ENCODE peak calls at places on chromosomes 2 and 18, in seven cellular contexts. A, X, V, M, H, N and C are unnamed samples.

GRCh38 chr2:67514515-67514914 is 117.4 kb downstream of the ETAA1 start:
- DNase-seq in A (peak; percentile 62), X (no peak), V (no peak), M (no peak), H (no peak), N (peak; percentile 94), C (no peak)

GRCh38 chr2:8168876-8169275 is 513.0 kb upstream of the ID2 start:
- DNase-seq in A (no peak), X (no peak), V (no peak), M (no peak), H (no peak), N (peak; percentile 25), C (no peak)

GRCh38 chr2:240464514-240465241 is 29.2 kb downstream of the GPC1 start:
- DNase-seq in A (no peak), X (no peak), V (no peak), M (no peak), H (no peak), N (no peak), C (no peak)

GRCh38 chr18:77254711-77255110 is 5.1 kb downstream of the GALR1 start:
- DNase-seq in A (no peak), X (no peak), V (no peak), M (no peak), H (no peak), N (no peak), C (no peak)

GRCh38 chr18:77067315-77068061 is 65.1 kb downstream of the MBP start:
- DNase-seq in A (peak; percentile 86), X (no peak), V (no peak), M (peak; percentile 90), H (no peak), N (peak; percentile 96), C (no peak)

GRCh38 chr2:128276878-128277675 is 41.6 kb downstream of the HS6ST1 start:
- DNase-seq in A (no peak), X (no peak), V (no peak), M (no peak), H (no peak), N (no peak), C (no peak)

GRCh38 chr18:62131305-62131909 is 55.4 kb downstream of the PIGN start:
- DNase-seq in A (peak; percentile 74), X (peak; percentile 38), V (peak; percentile 58), M (peak; percentile 10), H (peak; percentile 50), N (peak; percentile 76), C (peak; percentile 18)

GRCh38 chr2:239436669-239437325 is 36.0 kb upstream of the HDAC4 start:
- DNase-seq in A (no peak), X (no peak), V (no peak), M (no peak), H (no peak), N (no peak), C (no peak)

GRCh38 chr2:46653539-46653938 is 174.2 kb downstream of the TMEM247 start:
- DNase-seq in A (no peak), X (no peak), V (no peak), M (no peak), H (no peak), N (peak; percentile 71), C (no peak)

GRCh38 chr18:22040527-22040926 is 128.9 kb upstream of the GATA6 start:
- DNase-seq in A (no peak), X (no peak), V (no peak), M (no peak), H (no peak), N (no peak), C (no peak)

GRCh38 chr18:50631831-50632285 is 72.0 kb downstream of the MAPK4 start:
- DNase-seq in A (no peak), X (no peak), V (no peak), M (no peak), H (no peak), N (no peak), C (no peak)
- H3K27ac ChIP-seq in A (no peak overlapping the region), X (no peak overlapping the region), V (no peak overlapping the region), M (no peak overlapping the region), H (no peak overlapping the region), N (no peak overlapping the region), C (no peak overlapping the region)

GRCh38 chr2:191881982-191882816 is 35.3 kb upstream of the CAVIN2 start:
- DNase-seq in A (no peak), X (no peak), V (no peak), M (no peak), H (no peak), N (no peak), C (no peak)
- H3K27ac ChIP-seq in A (no peak overlapping the region), X (no peak overlapping the region), V (no peak overlapping the region), M (no peak overlapping the region), H (no peak overlapping the region), N (no peak overlapping the region), C (no peak overlapping the region)

DNA sequence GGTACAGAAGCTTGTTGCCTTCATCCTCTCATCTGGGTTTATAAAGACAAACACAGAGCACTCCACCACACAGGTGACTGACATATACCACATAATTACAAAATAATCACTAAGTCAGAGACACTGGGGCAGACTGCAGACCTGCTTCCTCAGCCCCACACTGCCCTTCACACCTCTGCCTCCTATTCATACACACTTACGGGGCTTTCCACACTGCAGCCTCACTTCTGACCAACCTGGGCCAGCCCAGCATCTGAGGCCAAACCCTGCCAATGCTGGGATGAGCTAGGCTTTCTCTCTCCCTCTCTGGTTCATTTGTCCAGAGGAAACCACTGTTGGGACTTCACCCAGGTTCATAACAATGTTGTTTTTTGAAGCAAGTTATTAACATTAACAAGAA is 4.5 kb downstream of the EMX1 start:
- DNase-seq in A (no peak), X (no peak), V (no peak), M (no peak), H (no peak), N (no peak), C (no peak)
- H3K27ac ChIP-seq in A (no peak overlapping the region), X (no peak overlapping the region), V (no peak overlapping the region), M (no peak overlapping the region), H (no peak overlapping the region), N (no peak overlapping the region), C (no peak overlapping the region)

GRCh38 chr2:23777857-23778256 is 149.1 kb downstream of the ATAD2B start:
- DNase-seq in A (no peak), X (no peak), V (no peak), M (no peak), H (no peak), N (no peak), C (no peak)

GRCh38 chr2:23769364-23769763 is 157.6 kb downstream of the ATAD2B start:
- DNase-seq in A (no peak), X (no peak), V (no peak), M (no peak), H (no peak), N (peak; percentile 75), C (no peak)

GRCh38 chr2:23767871-23768611 is 158.9 kb downstream of the ATAD2B start:
- DNase-seq in A (no peak), X (peak; percentile 62), V (no peak), M (no peak), H (no peak), N (no peak), C (no peak)

GRCh38 chr2:23776021-23776420 is 150.9 kb downstream of the ATAD2B start:
- DNase-seq in A (no peak), X (no peak), V (no peak), M (no peak), H (no peak), N (no peak), C (no peak)

GRCh38 chr2:23772684-23773083 is 154.2 kb downstream of the ATAD2B start:
- DNase-seq in A (no peak), X (no peak), V (no peak), M (no peak), H (peak; percentile 62), N (no peak), C (no peak)
- H3K27ac ChIP-seq in A (no peak overlapping the region), X (no peak overlapping the region), V (no peak overlapping the region), M (no peak overlapping the region), H (no peak overlapping the region), N (no peak overlapping the region), C (no peak overlapping the region)

GRCh38 chr2:123993728-123994323 is 31.3 kb upstream of the CNTNAP5 start:
- DNase-seq in A (peak; percentile 70), X (no peak), V (peak; percentile 23), M (peak; percentile 17), H (peak; percentile 29), N (no peak), C (peak; percentile 43)
- H3K27ac ChIP-seq in A (no peak overlapping the region), X (no peak overlapping the region), V (no peak overlapping the region), M (no peak overlapping the region), H (no peak overlapping the region), N (no peak overlapping the region), C (no peak overlapping the region)

DNA sequence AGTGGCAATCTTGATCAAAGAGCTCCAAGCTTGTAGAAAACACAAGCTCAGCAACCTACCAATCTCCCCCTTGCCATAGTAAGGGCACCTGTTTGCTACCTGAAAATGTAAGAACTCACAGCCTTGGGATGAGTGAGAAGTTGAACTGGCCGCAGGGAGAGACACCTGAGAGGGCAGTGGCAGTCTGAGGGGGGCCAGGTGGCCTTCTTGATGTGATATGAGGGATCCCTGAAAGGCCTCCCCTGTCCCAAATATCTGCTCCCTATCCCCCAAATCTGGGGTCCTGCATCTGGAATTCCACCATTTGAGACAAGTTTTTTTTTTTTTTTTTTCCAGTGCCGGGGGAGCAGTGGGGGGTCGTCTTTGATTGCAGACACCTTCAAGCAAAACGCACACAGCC is 230.2 kb upstream of the SMAD2 start:
- DNase-seq in A (no peak), X (no peak), V (no peak), M (no peak), H (no peak), N (no peak), C (no peak)
- H3K27ac ChIP-seq in A (peak overlapping the region; percentile 71), X (peak overlapping the region; percentile 76), V (no peak overlapping the region), M (no peak overlapping the region), H (no peak overlapping the region), N (no peak overlapping the region), C (no peak overlapping the region)

GRCh38 chr2:103805746-103806145 is 1043.9 kb downstream of the TMEM182 start:
- DNase-seq in A (peak; percentile 4), X (no peak), V (no peak), M (no peak), H (no peak), N (no peak), C (no peak)

GRCh38 chr2:103798291-103798690 is 1036.5 kb downstream of the TMEM182 start:
- DNase-seq in A (no peak), X (no peak), V (no peak), M (no peak), H (no peak), N (no peak), C (no peak)

GRCh38 chr2:103809390-103809789 is 1044.5 kb upstream of the POU3F3 start:
- DNase-seq in A (no peak), X (no peak), V (no peak), M (no peak), H (no peak), N (no peak), C (no peak)

GRCh38 chr2:103808814-103809213 is 1045.1 kb upstream of the POU3F3 start:
- DNase-seq in A (no peak), X (no peak), V (no peak), M (no peak), H (no peak), N (no peak), C (no peak)

DNA sequence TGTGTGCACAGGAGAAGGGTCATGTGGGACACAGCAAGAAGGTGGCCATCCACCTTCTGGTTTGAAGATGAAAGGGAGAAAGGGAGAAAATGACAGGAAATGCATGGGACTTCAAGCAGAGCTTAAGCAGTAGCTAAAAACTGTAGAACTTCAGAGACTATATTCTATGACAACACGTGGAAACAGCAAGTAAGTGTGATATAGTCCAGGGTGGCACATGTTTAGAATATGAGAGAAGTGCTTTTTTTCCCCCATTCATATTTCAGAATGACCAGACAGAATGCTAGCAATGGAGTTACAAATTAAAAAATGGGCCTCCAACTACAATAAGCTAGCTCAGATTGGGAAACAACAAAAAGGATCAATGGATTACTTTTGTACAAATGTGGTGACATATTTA is 1042.2 kb downstream of the TMEM182 start:
- DNase-seq in A (no peak), X (no peak), V (no peak), M (no peak), H (no peak), N (no peak), C (no peak)
- H3K27ac ChIP-seq in A (no peak overlapping the region), X (no peak overlapping the region), V (no peak overlapping the region), M (no peak overlapping the region), H (no peak overlapping the region), N (no peak overlapping the region), C (no peak overlapping the region)